ENCODE peak calls at places on chromosome 2, in eight cellular contexts. C, Q, U, F, R, G, X and A are unnamed samples.

GRCh38 chr2:23286765-23287155 is 98.2 kb upstream of the KLHL29 start:
- DNase-seq in U (peak; percentile 21), C (no peak), F (peak; percentile 79), X (peak; percentile 42), G (peak; percentile 81), Q (peak; percentile 14), R (peak; percentile 21), A (no peak)

GRCh38 chr2:222087998-222088397 is 210.8 kb downstream of the PAX3 start:
- DNase-seq in R (no peak), F (no peak), Q (no peak), C (no peak), G (no peak), X (no peak), U (no peak), A (no peak)

GRCh38 chr2:227456141-227456540 is 15.8 kb upstream of the AGFG1 start:
- DNase-seq in G (no peak), F (no peak), R (no peak), C (no peak), Q (no peak), U (no peak), X (no peak), A (no peak)

GRCh38 chr2:75994759-75995158 is 284.0 kb upstream of the GCFC2 start:
- DNase-seq in Q (no peak), F (no peak), X (no peak), R (no peak), U (no peak), G (no peak), C (no peak), A (no peak)

GRCh38 chr2:175679231-175679630 is 322.8 kb downstream of the LNPK start:
- DNase-seq in X (no peak), G (no peak), U (no peak), Q (no peak), F (no peak), R (no peak), C (no peak), A (no peak)

GRCh38 chr2:85753525-85754312 is at the start of gene ATOH8:
- DNase-seq in C (no peak), Q (peak; percentile 73), X (peak; percentile 88), F (peak; percentile 76), R (no peak), U (no peak), G (peak; percentile 68), A (peak; percentile 60)

GRCh38 chr2:8539743-8540551 is 141.9 kb upstream of the ID2 start:
- DNase-seq in X (no peak), G (no peak), F (no peak), C (no peak), U (peak; percentile 38), R (no peak), Q (peak; percentile 44), A (no peak)

GRCh38 chr2:216553093-216553478 is 54.4 kb downstream of the RPL37A start:
- DNase-seq in C (no peak), F (no peak), R (no peak), Q (no peak), X (peak; percentile 42), G (no peak), U (peak; percentile 60), A (no peak)

GRCh38 chr2:45578056-45578843 is 32.8 kb downstream of the SRBD1 start:
- DNase-seq in U (peak; percentile 42), C (no peak), Q (no peak), X (peak; percentile 46), G (no peak), R (no peak), F (peak; percentile 59), A (peak; percentile 34)

GRCh38 chr2:233638836-233639235 is 2.6 kb downstream of the UGT1A10 start:
- DNase-seq in X (no peak), F (no peak), R (no peak), U (peak; percentile 11), Q (no peak), C (no peak), G (no peak), A (no peak)

GRCh38 chr2:222878877-222879601 is 18.2 kb downstream of the ACSL3 start:
- DNase-seq in R (no peak), F (peak; percentile 53), U (peak; percentile 93), C (no peak), X (peak; percentile 61), G (no peak), Q (no peak), A (no peak)

GRCh38 chr2:212915121-212915782 is 236.2 kb downstream of the IKZF2 start:
- DNase-seq in G (no peak), X (no peak), Q (no peak), F (no peak), U (peak; percentile 80), C (no peak), R (no peak), A (no peak)

GRCh38 chr2:45943231-45944044 is 292.0 kb downstream of the PRKCE start:
- DNase-seq in X (peak; percentile 21), C (no peak), Q (no peak), G (no peak), F (no peak), R (no peak), U (no peak), A (no peak)

GRCh38 chr2:220117010-220117409 is 489.6 kb downstream of the SLC4A3 start:
- DNase-seq in F (peak; percentile 14), C (no peak), Q (no peak), X (no peak), R (no peak), U (no peak), G (no peak), A (no peak)

GRCh38 chr2:145753209-145753608 is 1233.3 kb upstream of the ZEB2 start:
- DNase-seq in R (no peak), U (no peak), C (no peak), Q (no peak), F (no peak), X (no peak), G (no peak), A (no peak)

GRCh38 chr2:159457589-159457988 is 158.8 kb downstream of the BAZ2B start:
- DNase-seq in U (no peak), R (no peak), Q (no peak), C (no peak), X (no peak), G (no peak), F (no peak), A (no peak)

GRCh38 chr2:121698318-121698930 is 38.3 kb downstream of the NIFK start:
- DNase-seq in C (no peak), Q (no peak), G (no peak), F (no peak), R (no peak), X (no peak), U (no peak), A (no peak)

GRCh38 chr2:223860809-223861738 is 23.7 kb upstream of the AP1S3 start:
- DNase-seq in G (no peak), X (peak; percentile 59), U (peak; percentile 97), C (peak; percentile 62), Q (no peak), F (peak; percentile 92), R (peak; percentile 38), A (no peak)

GRCh38 chr2:62014102-62014501 is 108.6 kb downstream of the COMMD1 start:
- DNase-seq in R (peak; percentile 66), F (peak; percentile 84), C (no peak), X (peak; percentile 83), G (peak; percentile 57), U (peak; percentile 7), Q (peak; percentile 82), A (no peak)
- TF ChIP-seq CTCF in R (peak; percentile 26), F (peak; percentile 45), C (peak; percentile 13), X (peak; percentile 40), G (peak; percentile 10), U (no peak), Q (peak; percentile 59), A (no peak)

DNA sequence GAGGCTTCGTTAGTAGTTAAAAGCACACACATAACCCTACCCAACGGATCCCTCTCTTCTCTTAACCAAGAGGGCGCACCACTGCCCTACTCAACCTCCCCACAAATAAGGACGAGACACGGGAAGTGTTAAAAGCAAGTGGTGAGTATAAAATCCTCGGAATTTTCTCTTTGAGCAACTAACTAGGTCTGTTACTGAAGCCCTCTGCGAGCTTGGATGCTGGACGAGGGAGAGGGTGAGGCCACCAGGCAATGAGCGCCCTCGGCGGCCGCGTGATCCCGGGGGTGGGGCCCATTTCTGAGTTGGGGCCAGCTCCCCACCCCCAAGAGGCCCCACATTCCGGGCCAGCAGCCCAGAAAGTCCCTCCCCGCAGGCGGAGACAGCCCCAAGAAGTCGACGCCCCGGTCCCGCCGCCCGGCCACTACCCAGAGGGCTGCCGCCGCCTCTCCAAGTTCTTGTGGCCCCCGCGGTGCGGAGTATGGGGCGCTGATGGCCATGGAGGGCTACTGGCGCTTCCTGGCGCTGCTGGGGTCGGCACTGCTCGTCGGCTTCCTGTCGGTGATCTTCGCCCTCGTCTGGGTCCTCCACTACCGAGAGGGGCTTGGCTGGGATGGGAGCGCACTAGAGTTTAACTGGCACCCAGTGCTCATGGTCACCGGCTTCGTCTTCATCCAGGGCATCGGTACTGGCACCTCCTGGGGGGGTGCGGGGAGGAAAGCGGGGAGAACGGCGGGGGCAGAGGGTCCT is at the start of gene CYBRD1:
- DNase-seq in X (peak; percentile 83), C (peak; percentile 80), Q (peak; percentile 87), R (peak; percentile 59), F (peak; percentile 94), G (peak; percentile 90), U (peak; percentile 22), A (no peak)
- TF ChIP-seq CTCF in X (peak; percentile 16), C (peak; percentile 18), Q (peak; percentile 14), R (no peak), F (peak; percentile 1), G (peak; percentile 8), U (no peak), A (no peak)

GRCh38 chr2:21406983-21407382 is 283.2 kb downstream of the TDRD15 start:
- DNase-seq in X (no peak), Q (no peak), U (no peak), F (no peak), C (no peak), G (no peak), R (no peak), A (no peak)
- TF ChIP-seq CTCF in X (no peak), Q (no peak), U (no peak), F (no peak), C (no peak), G (no peak), R (no peak), A (no peak)

GRCh38 chr2:28767367-28767766 is 15.7 kb downstream of the PPP1CB start:
- DNase-seq in R (no peak), C (no peak), Q (no peak), G (no peak), U (no peak), X (no peak), F (no peak), A (no peak)

GRCh38 chr2:28766070-28766469 is 14.4 kb downstream of the PPP1CB start:
- DNase-seq in F (no peak), U (no peak), C (no peak), R (no peak), G (no peak), X (no peak), Q (no peak), A (no peak)

GRCh38 chr2:28768952-28769351 is 17.3 kb downstream of the PPP1CB start:
- DNase-seq in C (no peak), R (no peak), X (no peak), U (no peak), F (no peak), Q (no peak), G (no peak), A (no peak)

GRCh38 chr2:28765316-28765715 is 13.7 kb downstream of the PPP1CB start:
- DNase-seq in R (no peak), C (no peak), G (no peak), Q (no peak), F (no peak), U (no peak), X (no peak), A (no peak)

DNA sequence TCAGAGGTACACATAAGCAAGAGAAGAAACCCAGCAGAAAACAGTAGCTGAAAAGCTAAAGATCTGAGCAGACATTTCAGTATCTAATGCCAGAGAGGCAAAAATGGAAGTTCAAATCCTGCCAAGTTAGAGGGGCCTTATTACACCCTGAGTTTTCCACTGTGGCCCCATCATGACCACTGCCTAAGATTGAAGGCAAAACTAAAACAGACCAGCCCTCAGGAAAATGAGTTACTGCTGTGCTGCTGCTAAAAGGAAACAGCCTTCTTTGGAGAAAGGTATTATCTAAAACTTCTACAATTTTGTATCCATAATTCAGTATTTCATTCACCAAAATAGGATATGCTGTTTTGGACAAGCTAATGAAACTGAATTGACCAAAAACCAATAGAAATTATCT is 16.8 kb downstream of the PPP1CB start:
- DNase-seq in R (no peak), F (no peak), U (no peak), Q (no peak), X (no peak), G (no peak), C (no peak), A (no peak)
- TF ChIP-seq CTCF in R (no peak), F (no peak), U (no peak), Q (no peak), X (no peak), G (no peak), C (no peak), A (no peak)